ENCODE peak calls at places on chromosomes 16 and 17, in seven cellular contexts. D is breast epithelium, G is neural crest cell, K is Caco-2, H is fibroblast of the aortic adventitia, C is A549, B is bronchial epithelial cell. J is an unnamed sample.

GRCh38 chr17:3959295-3959899 is 4.8 kb downstream of the ATP2A3 start:
- DNase-seq in H (peak), C (peak), K (peak), B (peak), D (peak), G (no peak), J (no peak)

GRCh38 chr16:16867994-16868393 is 489.1 kb downstream of the NPIPA7 start:
- DNase-seq in D (no peak), B (no peak), C (no peak), G (no peak), K (no peak), H (no peak), J (no peak)

GRCh38 chr17:37821025-37821713 is 76.3 kb upstream of the HNF1B start:
- DNase-seq in G (no peak), D (no peak), C (no peak), K (no peak), B (peak), H (peak), J (no peak)

GRCh38 chr16:79651363-79651762 is 50.8 kb upstream of the MAF start:
- DNase-seq in K (no peak), G (no peak), B (peak), H (peak), D (peak), C (peak), J (no peak)

GRCh38 chr17:8836821-8837426 is 30.6 kb downstream of the PIK3R6 start:
- DNase-seq in C (no peak), B (no peak), K (no peak), H (no peak), D (no peak), G (no peak), J (no peak)

GRCh38 chr16:88854306-88855111 is 2.2 kb downstream of the GALNS start:
- DNase-seq in G (no peak), D (no peak), H (no peak), B (no peak), C (no peak), K (no peak), J (peak)

GRCh38 chr17:45432405-45433113 is at the start of gene ARHGAP27:
- DNase-seq in C (no peak), H (no peak), G (no peak), B (no peak), K (peak), D (no peak), J (peak)

GRCh38 chr16:399278-400019 is 2.2 kb upstream of the DECR2 start:
- DNase-seq in H (no peak), D (no peak), B (no peak), K (no peak), G (no peak), C (peak), J (no peak)

GRCh38 chr16:6362321-6362720 is 970.3 kb upstream of the RBFOX1 start:
- DNase-seq in K (no peak), D (no peak), B (no peak), C (no peak), H (no peak), G (no peak), J (no peak)

GRCh38 chr17:64306850-64307463 is 43.9 kb upstream of the TEX2 start:
- DNase-seq in K (peak), B (peak), H (peak), G (peak), C (peak), D (peak), J (peak)

GRCh38 chr17:50363217-50364060 is 9.5 kb downstream of the MRPL27 start:
- DNase-seq in B (no peak), K (no peak), C (no peak), G (peak), H (peak), D (no peak), J (no peak)

GRCh38 chr17:39601010-39601597 is 6.6 kb downstream of the NEUROD2 start:
- DNase-seq in H (no peak), D (no peak), B (no peak), K (no peak), C (no peak), G (no peak), J (no peak)

GRCh38 chr17:39601758-39602532 is 5.8 kb downstream of the NEUROD2 start:
- DNase-seq in H (no peak), G (no peak), C (no peak), B (no peak), K (no peak), D (no peak), J (no peak)

GRCh38 chr17:39600469-39601009 is 7.2 kb downstream of the NEUROD2 start:
- DNase-seq in H (no peak), K (no peak), B (no peak), G (no peak), D (no peak), C (no peak), J (no peak)

GRCh38 chr17:39603304-39604016 is 4.3 kb downstream of the NEUROD2 start:
- DNase-seq in G (no peak), C (no peak), B (peak), H (no peak), D (no peak), K (no peak), J (no peak)

DNA sequence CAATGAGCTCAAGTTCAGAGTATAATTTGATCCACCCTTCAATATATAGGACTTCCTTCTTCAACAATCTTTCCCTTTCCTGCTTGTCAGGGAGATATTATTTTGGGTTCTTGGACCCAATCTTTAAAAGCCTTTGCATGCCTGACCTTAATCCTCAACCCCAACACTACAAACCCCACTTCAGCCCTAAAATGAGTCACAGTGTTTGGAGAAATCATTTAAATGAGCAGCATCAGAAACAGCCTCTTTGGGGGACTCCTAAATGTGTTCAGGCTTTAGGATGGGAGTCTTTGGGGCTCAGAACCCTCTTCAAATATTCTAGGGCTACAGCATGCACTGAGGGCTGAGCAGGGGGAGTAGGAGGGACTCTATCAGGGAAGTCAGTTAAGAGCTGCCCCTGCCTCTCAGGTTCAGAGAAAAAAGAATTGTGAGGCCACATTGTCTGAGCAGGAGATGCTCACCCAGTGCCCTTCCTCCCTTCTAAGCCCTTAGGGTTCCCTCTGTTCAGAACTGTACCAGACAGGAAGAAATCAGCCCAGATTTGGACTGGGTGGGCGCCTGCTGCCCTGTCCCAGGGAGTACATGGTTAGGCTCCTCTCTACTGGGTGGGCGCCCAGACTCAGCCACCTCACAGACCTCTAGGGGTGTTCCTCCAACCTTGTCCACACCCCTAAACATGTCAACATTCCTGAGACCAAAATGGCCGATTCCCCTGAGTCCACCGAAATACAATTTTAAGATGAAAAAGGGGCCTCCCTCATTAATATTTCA is 5.0 kb downstream of the NEUROD2 start:
- DNase-seq in B (no peak), G (no peak), C (no peak), D (no peak), K (no peak), H (no peak), J (no peak)
- TF ChIP-seq CTCF in B (no peak), G (no peak), C (no peak), D (no peak), K (no peak), H (no peak), J (no peak)

GRCh38 chr17:76707985-76708807 is 2.6 kb downstream of the MXRA7 start:
- DNase-seq in G (peak), B (no peak), K (no peak), D (no peak), H (peak), C (no peak), J (no peak)
- TF ChIP-seq CTCF in G (peak), B (peak), K (no peak), D (no peak), H (peak), C (peak), J (no peak)

GRCh38 chr16:56401482-56401881 is 23.9 kb downstream of the AMFR start:
- DNase-seq in C (peak), H (no peak), G (no peak), D (no peak), K (peak), B (no peak), J (no peak)
- TF ChIP-seq CTCF in C (no peak), H (peak), G (peak), D (peak), K (peak), B (peak), J (peak)

GRCh38 chr17:47950448-47950847 is 7.2 kb downstream of the PRR15L start:
- DNase-seq in H (no peak), G (no peak), B (no peak), C (no peak), D (no peak), K (no peak), J (no peak)

GRCh38 chr17:47952181-47953021 is 5.3 kb downstream of the PRR15L start:
- DNase-seq in D (no peak), K (no peak), C (no peak), H (no peak), B (no peak), G (no peak), J (no peak)

GRCh38 chr17:47955497-47956461 is 1.9 kb downstream of the PRR15L start:
- DNase-seq in C (no peak), K (no peak), B (no peak), D (peak), G (no peak), H (peak), J (no peak)

GRCh38 chr17:47956818-47957590 is 679 bp downstream of the PRR15L start:
- DNase-seq in B (no peak), C (no peak), K (peak), H (no peak), D (no peak), G (no peak), J (no peak)

GRCh38 chr17:47953945-47954344 is 3.7 kb downstream of the PRR15L start:
- DNase-seq in B (no peak), G (no peak), K (no peak), D (no peak), C (no peak), H (no peak), J (no peak)
- TF ChIP-seq CTCF in B (no peak), G (peak), K (peak), D (no peak), C (no peak), H (peak), J (no peak)